ENCODE peak calls at places on chromosomes 16 and 17, in seven cellular contexts. L is fibroblast of mammary gland, F is AG09309, B is ELR, Z is Calu3, V is NCI-H2081, J is GM04503. K is an unnamed sample.

GRCh38 chr16:58485184-58485887 is 14.6 kb upstream of the NDRG4 start:
- DNase-seq in F (no peak), V (no peak), J (no peak), Z (no peak), L (no peak), B (no peak), K (no peak)

GRCh38 chr17:50283246-50283645 is 9.0 kb downstream of the TMEM92 start:
- DNase-seq in J (no peak), B (no peak), V (no peak), Z (no peak), L (peak; percentile 39), F (no peak), K (no peak)

GRCh38 chr16:11370084-11370931 is 25.0 kb downstream of the RMI2 start:
- DNase-seq in V (no peak), B (no peak), L (peak; percentile 71), Z (no peak), J (no peak), F (no peak), K (no peak)

GRCh38 chr17:77690271-77691161 is 268.0 kb upstream of the TNRC6C start:
- DNase-seq in B (no peak), Z (no peak), F (no peak), V (peak; percentile 74), L (no peak), J (no peak), K (no peak)

GRCh38 chr16:84514874-84515835 is 10.7 kb upstream of the MEAK7 start:
- DNase-seq in J (no peak), Z (no peak), L (no peak), F (no peak), B (no peak), V (peak; percentile 19), K (no peak)

GRCh38 chr17:55086635-55087058 is 118.1 kb downstream of the STXBP4 start:
- DNase-seq in Z (no peak), V (peak; percentile 14), J (peak; percentile 67), L (peak; percentile 89), F (peak; percentile 60), B (peak; percentile 75), K (peak; percentile 90)

GRCh38 chr17:67151717-67152116 is 93.3 kb downstream of the HELZ start:
- DNase-seq in Z (no peak), V (no peak), J (no peak), F (no peak), B (peak; percentile 85), L (peak; percentile 80), K (peak; percentile 17)

GRCh38 chr16:25066747-25067631 is 44.6 kb upstream of the LCMT1 start:
- DNase-seq in F (no peak), L (peak; percentile 50), V (peak; percentile 66), Z (peak; percentile 89), J (no peak), B (peak; percentile 80), K (peak; percentile 72)

GRCh38 chr17:19958023-19958422 is 19.6 kb downstream of the AKAP10 start:
- DNase-seq in J (peak; percentile 89), L (peak; percentile 76), B (peak; percentile 97), F (peak; percentile 82), V (no peak), Z (peak; percentile 6), K (peak; percentile 91)

GRCh38 chr17:76568771-76569170 is 16.9 kb downstream of the ST6GALNAC2 start:
- DNase-seq in B (no peak), V (no peak), Z (no peak), J (no peak), F (no peak), L (no peak), K (no peak)

GRCh38 chr17:5821057-5821456 is 236.7 kb upstream of the NLRP1 start:
- DNase-seq in F (no peak), L (no peak), B (peak; percentile 48), J (no peak), V (no peak), Z (no peak), K (no peak)

GRCh38 chr17:65074778-65075250 is 18.3 kb upstream of the GNA13 start:
- DNase-seq in V (no peak), J (no peak), F (no peak), Z (no peak), B (no peak), L (no peak), K (no peak)

GRCh38 chr16:51151951-51152663 is 1.0 kb upstream of the SALL1 start:
- DNase-seq in V (peak; percentile 71), J (peak; percentile 56), L (peak; percentile 85), F (peak; percentile 59), Z (no peak), B (peak; percentile 72), K (peak; percentile 89)